ENCODE peak calls at places on chromosomes 16 and 17, in four cellular contexts. Q, A, Y and R are unnamed samples. For H3K4me1, the result is how much of the 10 kb centered on the place peaks cover.

GRCh38 chr17:67469208-67469980 is 92.3 kb downstream of the PITPNC1 start:
- DNase-seq in A (no peak), Y (no peak), Q (no peak), R (no peak)

GRCh38 chr17:10060526-10060925 is 137.9 kb downstream of the GAS7 start:
- DNase-seq in Y (no peak), Q (no peak), A (no peak), R (no peak)

GRCh38 chr16:85448557-85449194 is 164.4 kb upstream of the GSE1 start:
- DNase-seq in Q (no peak), Y (no peak), A (no peak), R (no peak)

GRCh38 chr17:30376621-30377452 is 1.9 kb upstream of the CPD start:
- DNase-seq in A (peak), Q (no peak), Y (no peak), R (no peak)

GRCh38 chr17:15954222-15954621 is 9.3 kb downstream of the ADORA2B start:
- DNase-seq in Q (no peak), Y (no peak), A (no peak), R (no peak)

GRCh38 chr17:58204796-58205195 is 12.3 kb downstream of the EPX start:
- DNase-seq in A (no peak), Q (no peak), Y (no peak), R (no peak)

GRCh38 chr17:83173997-83174858 is 94.8 kb downstream of the METRNL start:
- DNase-seq in A (no peak), Y (peak), Q (no peak), R (peak)

GRCh38 chr17:27576429-27577123 is 54.4 kb upstream of the LGALS9 start:
- DNase-seq in A (no peak), Y (no peak), Q (no peak), R (no peak)

GRCh38 chr17:40541060-40541872 is 24.0 kb downstream of the CCR7 start:
- DNase-seq in A (no peak), Q (peak), Y (no peak), R (no peak)

GRCh38 chr17:81516439-81516838 is 3.8 kb upstream of the ACTG1 start:
- DNase-seq in Q (no peak), Y (no peak), A (no peak), R (no peak)

GRCh38 chr17:82146663-82147654 is 48.9 kb upstream of the FASN start:
- DNase-seq in A (no peak), Q (no peak), Y (no peak), R (no peak)

GRCh38 chr17:7043544-7044268 is at the start of gene SLC16A11:
- DNase-seq in A (peak), Y (no peak), Q (no peak), R (no peak)

GRCh38 chr16:88331989-88332920 is 50.5 kb upstream of the ZNF469 start:
- DNase-seq in A (no peak), Q (no peak), Y (peak), R (peak)

GRCh38 chr17:27569884-27570577 is 61.0 kb upstream of the LGALS9 start:
- DNase-seq in Q (no peak), Y (no peak), A (no peak), R (no peak)

GRCh38 chr17:70808596-70808995 is 639.3 kb downstream of the KCNJ2 start:
- DNase-seq in Y (no peak), A (no peak), Q (no peak), R (no peak)

GRCh38 chr17:75764711-75765421 is at the start of gene GALK1:
- DNase-seq in Y (peak), A (peak), Q (peak), R (peak)

GRCh38 chr17:29617481-29618271 is 5.0 kb downstream of the CORO6 start:
- DNase-seq in Q (peak), A (peak), Y (peak), R (no peak)

GRCh38 chr17:28970879-28971278 is 19.6 kb upstream of the PHF12 start:
- DNase-seq in A (no peak), Q (no peak), Y (no peak), R (no peak)

GRCh38 chr16:68490829-68491575 is 42.7 kb upstream of the SMPD3 start:
- DNase-seq in Y (no peak), Q (no peak), A (no peak), R (no peak)

GRCh38 chr16:49652441-49653175 is 203.3 kb downstream of the ZNF423 start:
- DNase-seq in Y (peak), A (peak), Q (no peak), R (peak)

GRCh38 chr17:74736423-74737298 is at the start of gene RAB37:
- DNase-seq in Y (no peak), Q (no peak), A (peak), R (peak)

GRCh38 chr17:63675607-63676539 is 24.1 kb downstream of the LIMD2 start:
- DNase-seq in Y (peak), Q (no peak), A (peak), R (peak)

GRCh38 chr17:44387773-44388172 is 1.7 kb downstream of the ITGA2B start:
- DNase-seq in A (no peak), Y (no peak), Q (no peak), R (no peak)

GRCh38 chr17:40025991-40026815 is 11.0 kb downstream of the CSF3 start:
- DNase-seq in Y (no peak), Q (peak), A (no peak), R (no peak)

GRCh38 chr17:18028684-18029540 is 10.1 kb downstream of the ATPAF2 start:
- DNase-seq in Y (no peak), A (no peak), Q (no peak), R (no peak)

GRCh38 chr17:19800571-19800970 is 52.5 kb upstream of the ALDH3A1 start:
- DNase-seq in Y (no peak), Q (no peak), A (no peak), R (no peak)

GRCh38 chr16:66315210-66315825 is 51.2 kb upstream of the CDH5 start:
- DNase-seq in A (peak), Y (peak), Q (peak), R (peak)

GRCh38 chr17:72775914-72776313 is 316.6 kb downstream of the SLC39A11 start:
- DNase-seq in Q (no peak), Y (no peak), A (no peak), R (no peak)

GRCh38 chr16:57736419-57737281 is 1.1 kb downstream of the KATNB1 start:
- DNase-seq in Q (peak), Y (no peak), A (peak), R (peak)

GRCh38 chr16:505479-506245 is 21.9 kb upstream of the CAPN15 start:
- DNase-seq in Q (no peak), A (no peak), Y (no peak), R (no peak)

GRCh38 chr16:81635336-81635947 is 143.6 kb upstream of the PLCG2 start:
- DNase-seq in Y (no peak), Q (no peak), A (no peak), R (no peak)

GRCh38 chr16:11550651-11551498 is 35.8 kb downstream of the LITAF start:
- DNase-seq in Q (no peak), A (no peak), Y (no peak), R (no peak)

GRCh38 chr17:22435231-22435974 is 743.1 kb downstream of the KCNJ18 start:
- DNase-seq in A (no peak), Q (no peak), Y (no peak), R (no peak)

GRCh38 chr16:1379054-1379862 is 27.5 kb downstream of the GNPTG start:
- DNase-seq in Q (peak), Y (peak), A (peak), R (peak)

GRCh38 chr17:46003907-46004748 is 5.1 kb downstream of the STH start:
- DNase-seq in Q (no peak), Y (no peak), A (peak), R (no peak)

GRCh38 chr16:64453643-64454042 is 668.2 kb downstream of the CDH11 start:
- DNase-seq in A (no peak), Q (no peak), Y (no peak), R (no peak)

GRCh38 chr16:87964049-87964448 is 12.8 kb downstream of the BANP start:
- DNase-seq in Y (no peak), A (no peak), Q (no peak), R (no peak)

GRCh38 chr16:46894011-46894672 is 10.0 kb downstream of the GPT2 start:
- DNase-seq in Y (no peak), Q (no peak), A (peak), R (no peak)

GRCh38 chr17:75482098-75482943 is 25.9 kb downstream of the TMEM94 start:
- DNase-seq in A (no peak), Q (no peak), Y (no peak), R (no peak)

DNA sequence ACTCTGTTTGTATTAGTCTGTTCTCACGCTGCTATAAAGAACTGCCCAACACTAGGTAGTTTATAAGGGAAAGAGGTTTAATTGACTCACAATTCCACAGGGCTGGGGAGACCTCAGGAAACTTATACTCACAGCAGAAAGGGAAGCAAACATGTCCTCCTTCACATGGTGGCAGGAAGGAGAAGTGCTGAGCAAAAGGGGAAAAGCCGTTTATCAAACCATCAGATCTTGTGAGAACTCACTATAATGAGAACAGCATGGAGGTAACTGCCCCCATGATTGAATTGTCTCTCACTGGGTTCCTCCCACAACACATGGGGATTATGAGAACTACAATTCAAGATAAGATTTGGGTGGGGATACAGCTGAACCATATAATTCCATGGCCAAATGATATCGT is 30.9 kb downstream of the ABCC1 start:
- DNase-seq in A (no peak), Y (no peak), Q (no peak), R (no peak)
- H3K4me1 ChIP-seq in A (half or more), Y (under half), Q (under half), R (under half)

GRCh38 chr16:56199164-56199563 is 7.9 kb downstream of the GNAO1 start:
- DNase-seq in A (no peak), Q (no peak), Y (no peak), R (no peak)

GRCh38 chr16:56198755-56199114 is 7.4 kb downstream of the GNAO1 start:
- DNase-seq in Y (no peak), Q (no peak), A (no peak), R (no peak)

GRCh38 chr16:56196381-56196780 is 5.1 kb downstream of the GNAO1 start:
- DNase-seq in Y (no peak), Q (no peak), A (no peak), R (no peak)

GRCh38 chr16:56197227-56197992 is 6.1 kb downstream of the GNAO1 start:
- DNase-seq in A (no peak), Q (no peak), Y (no peak), R (no peak)

DNA sequence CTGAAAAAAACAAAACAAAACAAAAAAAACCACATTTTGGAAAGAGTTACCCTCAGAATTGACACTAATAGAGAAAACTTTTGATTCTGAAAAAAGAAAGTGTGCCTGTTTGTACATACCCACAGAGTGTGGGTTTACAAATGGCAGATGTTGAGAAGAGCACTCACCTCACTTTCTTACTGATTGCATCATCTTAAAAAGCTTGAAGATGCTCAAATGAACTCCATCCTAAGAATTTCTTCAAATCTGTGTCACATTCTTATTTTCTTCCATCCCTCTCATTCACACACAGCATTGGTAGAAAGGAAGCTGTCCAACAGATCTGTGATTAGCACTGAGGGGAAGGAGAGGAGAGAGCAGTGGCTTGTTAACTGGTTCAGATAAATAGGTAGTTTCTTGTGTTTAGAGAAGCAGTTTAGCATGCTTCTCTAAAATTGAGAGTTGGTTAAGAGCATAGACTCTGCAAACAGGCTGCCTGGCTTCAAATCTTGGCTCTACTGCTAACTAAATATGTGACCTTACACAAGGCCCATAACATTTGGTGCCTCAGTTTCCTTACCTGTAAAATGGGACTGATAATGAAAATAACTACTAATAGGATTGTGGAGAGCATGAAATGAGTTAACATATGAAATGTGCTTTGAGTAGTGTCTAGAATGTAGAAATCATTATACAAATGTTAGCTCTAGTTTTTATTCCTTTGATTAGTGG is 6.9 kb downstream of the GNAO1 start:
- DNase-seq in A (no peak), Q (no peak), Y (no peak), R (no peak)
- H3K4me1 ChIP-seq in A (under half), Q (under half), Y (under half), R (half or more)

GRCh38 chr17:49819118-49819517 is 28.8 kb downstream of the TAC4 start:
- DNase-seq in Y (no peak), Q (no peak), A (no peak), R (no peak)
- H3K4me1 ChIP-seq in Y (under half), Q (half or more), A (half or more), R (under half)

DNA sequence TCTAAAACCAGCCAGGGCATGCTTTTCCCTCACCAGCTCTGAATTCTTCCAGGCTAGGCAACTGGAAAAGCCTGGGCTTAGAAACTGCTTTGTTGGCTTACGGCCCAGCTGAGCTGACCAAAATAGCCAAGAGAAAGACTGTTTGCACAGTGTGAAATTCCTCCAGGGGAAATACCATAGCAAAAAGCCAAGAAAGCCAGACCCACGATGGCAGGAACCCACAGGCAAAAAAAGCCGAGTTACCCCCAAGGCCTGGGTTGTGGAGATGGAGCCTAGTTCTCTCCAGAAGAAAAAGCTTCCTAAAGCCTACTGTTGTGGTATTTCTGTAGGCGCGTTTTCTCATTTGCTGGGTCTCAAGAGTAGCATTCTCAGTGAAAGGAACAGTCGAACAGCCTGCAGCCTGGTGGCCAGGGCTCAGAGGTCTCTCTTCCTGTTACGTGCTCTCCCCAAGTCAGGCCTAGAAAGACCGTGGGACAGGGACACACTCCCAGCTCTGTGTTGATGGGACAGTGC is 9.2 kb downstream of the SP2 start:
- DNase-seq in A (peak), Q (no peak), Y (peak), R (peak)
- H3K4me1 ChIP-seq in A (half or more), Q (under half), Y (under half), R (half or more)

GRCh38 chr17:79019260-79019630 is 4.7 kb upstream of the C1QTNF1 start:
- DNase-seq in Y (no peak), Q (no peak), A (no peak), R (no peak)
- H3K4me1 ChIP-seq in Y (under half), Q (under half), A (under half), R (under half)